ENCODE peak calls at places on chromosomes 4 and X, in eight cellular contexts. Y, P, I, D, L, O, G and H are unnamed samples.

GRCh38 chr4:78437608-78438088 is 113.9 kb upstream of the ANXA3 start:
- DNase-seq in Y (no peak), P (no peak), I (no peak), D (no peak), L (no peak), O (no peak), G (no peak), H (no peak)

GRCh38 chr4:116926631-116927295 is 158.6 kb downstream of the TRAM1L1 start:
- DNase-seq in Y (no peak), P (peak; percentile 52), I (no peak), D (no peak), L (no peak), O (no peak), G (no peak), H (no peak)

GRCh38 chr4:77146426-77147399 is 10.3 kb upstream of the CCNG2 start:
- DNase-seq in Y (no peak), P (no peak), I (no peak), D (no peak), L (no peak), O (no peak), G (peak; percentile 15), H (no peak)

GRCh38 chrX:103475381-103475780 is 43.9 kb downstream of the RAB40A start:
- DNase-seq in Y (no peak), P (no peak), I (no peak), D (no peak), L (no peak), O (no peak), G (no peak), H (no peak)

GRCh38 chrX:28124416-28124815 is 143.2 kb upstream of the DCAF8L1 start:
- DNase-seq in Y (no peak), P (no peak), I (no peak), D (no peak), L (no peak), O (no peak), G (no peak), H (no peak)

GRCh38 chr4:80182237-80182866 is 15.0 kb upstream of the PRDM8 start:
- DNase-seq in Y (no peak), P (no peak), I (no peak), D (no peak), L (no peak), O (no peak), G (no peak), H (no peak)

GRCh38 chrX:129678176-129678880 is 23.6 kb upstream of the APLN start:
- DNase-seq in Y (peak; percentile 34), P (no peak), I (peak; percentile 62), D (peak; percentile 35), L (no peak), O (peak; percentile 33), G (peak; percentile 69), H (no peak)

GRCh38 chr4:48017108-48017527 is 546 bp downstream of the NIPAL1 start:
- DNase-seq in Y (peak; percentile 68), P (peak; percentile 88), I (peak; percentile 68), D (peak; percentile 63), L (peak; percentile 64), O (no peak), G (peak; percentile 20), H (no peak)

GRCh38 chrX:119041175-119041574 is 31.6 kb upstream of the CT47C1 start:
- DNase-seq in Y (no peak), P (no peak), I (no peak), D (peak; percentile 51), L (peak; percentile 82), O (peak; percentile 31), G (peak; percentile 50), H (peak; percentile 33)

GRCh38 chrX:46582325-46582724 is 8.8 kb downstream of the CHST7 start:
- DNase-seq in Y (no peak), P (no peak), I (no peak), D (no peak), L (peak; percentile 25), O (no peak), G (no peak), H (no peak)

GRCh38 chrX:68820476-68821110 is 8.2 kb upstream of the EFNB1 start:
- DNase-seq in Y (no peak), P (no peak), I (no peak), D (no peak), L (no peak), O (no peak), G (no peak), H (no peak)

GRCh38 chr4:1910643-1911042 is 39.5 kb downstream of the NSD2 start:
- DNase-seq in Y (peak; percentile 26), P (peak; percentile 88), I (peak; percentile 61), D (peak; percentile 55), L (peak; percentile 68), O (no peak), G (peak; percentile 45), H (no peak)

GRCh38 chr4:80963051-80963450 is 67.5 kb upstream of the BMP3 start:
- DNase-seq in Y (no peak), P (no peak), I (no peak), D (no peak), L (peak; percentile 6), O (no peak), G (peak; percentile 6), H (no peak)

GRCh38 chr4:104591505-104591904 is 96.8 kb upstream of the CXXC4 start:
- DNase-seq in Y (peak; percentile 6), P (peak; percentile 92), I (no peak), D (no peak), L (no peak), O (peak; percentile 28), G (no peak), H (no peak)

DNA sequence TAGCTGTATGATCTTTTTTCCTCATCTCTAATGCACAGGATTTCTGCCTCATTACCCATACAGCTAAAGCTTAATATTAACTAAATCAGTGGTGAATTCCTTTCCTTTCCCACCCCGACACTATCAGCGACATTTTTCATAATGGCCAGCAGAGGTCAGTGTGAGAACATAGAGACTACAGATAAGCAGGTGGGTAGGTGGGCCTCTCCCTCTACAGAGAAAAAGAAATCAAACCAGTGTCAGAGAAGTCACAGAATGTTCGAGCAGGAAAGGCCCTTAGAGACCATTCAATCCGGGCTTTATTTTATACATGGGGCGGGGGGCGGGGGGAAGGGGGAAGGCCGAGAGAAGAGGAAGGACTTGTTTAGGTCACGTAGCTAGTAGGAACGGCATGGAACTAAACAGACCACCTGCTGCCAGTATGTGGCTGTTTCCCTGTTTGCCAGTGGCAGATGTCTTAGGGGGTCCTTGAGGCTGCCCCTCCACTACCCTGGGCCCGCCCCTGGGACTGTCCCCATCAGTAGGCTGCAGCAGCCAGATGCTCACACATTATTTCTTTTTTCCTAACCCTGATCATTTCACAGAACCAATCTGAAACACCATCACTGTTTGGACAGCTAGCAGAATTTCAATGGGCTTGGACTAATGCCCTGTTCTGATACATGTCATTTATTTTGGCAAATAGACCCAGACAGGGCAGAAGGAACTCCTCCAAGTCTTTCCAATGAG is 133.3 kb downstream of the ATG4A start:
- DNase-seq in Y (no peak), P (peak; percentile 73), I (peak; percentile 19), D (no peak), L (peak; percentile 46), O (no peak), G (peak; percentile 38), H (no peak)
- TF ChIP-seq CTCF in Y (peak; percentile 46), P (peak; percentile 83), I (peak; percentile 72), D (peak; percentile 36), L (peak; percentile 58), O (peak; percentile 61), G (peak; percentile 70), H (peak; percentile 34)

GRCh38 chr4:11799182-11799581 is 370.5 kb upstream of the HS3ST1 start:
- DNase-seq in Y (no peak), P (no peak), I (no peak), D (peak; percentile 67), L (no peak), O (no peak), G (no peak), H (no peak)
- H3K4me3 ChIP-seq in Y (no peak overlapping the region), P (no peak overlapping the region), I (no peak overlapping the region), D (no peak overlapping the region), L (no peak overlapping the region), O (no peak overlapping the region), G (no peak overlapping the region), H (no peak overlapping the region)

GRCh38 chr4:7524841-7525240 is 90.1 kb upstream of the PSAPL1 start:
- DNase-seq in Y (no peak), P (no peak), I (no peak), D (no peak), L (no peak), O (no peak), G (no peak), H (no peak)

GRCh38 chr4:7524064-7524682 is 89.4 kb upstream of the PSAPL1 start:
- DNase-seq in Y (no peak), P (no peak), I (no peak), D (no peak), L (no peak), O (no peak), G (no peak), H (no peak)

GRCh38 chr4:7529368-7529923 is 94.7 kb upstream of the PSAPL1 start:
- DNase-seq in Y (no peak), P (peak; percentile 88), I (no peak), D (no peak), L (no peak), O (no peak), G (no peak), H (no peak)

GRCh38 chr4:7526929-7527535 is 92.3 kb upstream of the PSAPL1 start:
- DNase-seq in Y (no peak), P (no peak), I (no peak), D (no peak), L (no peak), O (no peak), G (no peak), H (no peak)

GRCh38 chr4:7526491-7526890 is 91.8 kb upstream of the PSAPL1 start:
- DNase-seq in Y (no peak), P (peak; percentile 74), I (no peak), D (no peak), L (no peak), O (no peak), G (no peak), H (no peak)
- TF ChIP-seq CTCF in Y (no peak), P (peak; percentile 57), I (no peak), D (no peak), L (no peak), O (no peak), G (no peak), H (no peak)

DNA sequence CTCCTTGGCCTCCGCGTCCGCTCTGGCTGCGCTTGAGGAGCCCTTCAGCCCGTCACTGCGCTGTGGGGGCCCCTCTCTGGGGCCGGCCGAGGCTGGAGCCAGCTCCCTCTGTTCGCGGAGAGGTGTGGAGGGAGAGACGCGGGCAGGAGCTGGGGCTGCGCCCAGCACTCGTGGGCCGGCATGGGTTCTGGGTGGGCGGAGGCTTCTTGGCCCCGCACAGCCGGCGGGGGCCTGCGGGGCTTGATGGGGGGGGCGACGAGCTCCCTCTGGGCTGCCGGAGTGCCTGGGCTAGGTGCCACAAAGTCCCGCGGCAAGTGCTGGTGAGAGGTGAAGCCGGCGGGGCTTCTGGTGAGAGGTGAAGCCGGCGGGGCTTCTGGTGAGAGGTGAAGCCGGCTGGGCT is 61.9 kb downstream of the ANKRD50 start:
- DNase-seq in Y (no peak), P (no peak), I (no peak), D (no peak), L (no peak), O (no peak), G (no peak), H (no peak)
- H3K4me3 ChIP-seq in Y (no peak overlapping the region), P (no peak overlapping the region), I (no peak overlapping the region), D (no peak overlapping the region), L (no peak overlapping the region), O (no peak overlapping the region), G (no peak overlapping the region), H (no peak overlapping the region)